ENCODE peak calls at places on chromosomes 7 and 10, in four cellular contexts. A is hepatocyte, R is neural progenitor cell, B is fibroblast of lung. J is an unnamed sample.

GRCh38 chr7:30652951-30653641 is 29.2 kb downstream of the CRHR2 start:
- DNase-seq in A (no peak), R (no peak), B (no peak), J (no peak)

GRCh38 chr10:49652416-49653385 is 26.8 kb upstream of the C10orf53 start:
- DNase-seq in A (peak; percentile 57), R (no peak), B (no peak), J (no peak)

GRCh38 chr7:47571355-47572100 is 10.4 kb downstream of the TNS3 start:
- DNase-seq in A (peak; percentile 62), R (no peak), B (peak; percentile 97), J (peak; percentile 93)

GRCh38 chr10:116147162-116147906 is 125.7 kb downstream of the GFRA1 start:
- DNase-seq in A (no peak), R (no peak), B (no peak), J (no peak)

GRCh38 chr10:62071846-62072281 is 170.4 kb downstream of the ARID5B start:
- DNase-seq in A (no peak), R (peak; percentile 19), B (peak; percentile 81), J (peak; percentile 73)

GRCh38 chr10:122052702-122053101 is 63.7 kb downstream of the TACC2 start:
- DNase-seq in A (no peak), R (no peak), B (peak; percentile 80), J (peak; percentile 20)

GRCh38 chr7:99008921-99009530 is 130.7 kb downstream of the TRRAP start:
- DNase-seq in A (no peak), R (no peak), B (no peak), J (no peak)

GRCh38 chr7:33201821-33202220 is 72.5 kb downstream of the BBS9 start:
- DNase-seq in A (no peak), R (no peak), B (peak; percentile 32), J (peak; percentile 26)

GRCh38 chr10:42943025-42943818 is 133.6 kb upstream of the RET start:
- DNase-seq in A (no peak), R (no peak), B (no peak), J (no peak)

GRCh38 chr7:16071246-16071857 is 350.0 kb downstream of the CRPPA start:
- DNase-seq in A (peak; percentile 80), R (peak; percentile 72), B (peak; percentile 42), J (peak; percentile 77)

GRCh38 chr7:108001759-108002725 is 919 bp downstream of the LAMB1 start:
- DNase-seq in A (peak; percentile 45), R (peak; percentile 48), B (peak; percentile 34), J (peak; percentile 79)

GRCh38 chr10:70432101-70432500 is 9.4 kb downstream of the NODAL start:
- DNase-seq in A (no peak), R (peak; percentile 14), B (peak; percentile 38), J (no peak)

GRCh38 chr10:3412646-3413045 is 240.1 kb upstream of the PITRM1 start:
- DNase-seq in A (no peak), R (no peak), B (no peak), J (no peak)

GRCh38 chr10:96579133-96579532 is 7.7 kb downstream of the TM9SF3 start:
- DNase-seq in A (no peak), R (no peak), B (no peak), J (no peak)

GRCh38 chr10:132518572-132519381 is 18.8 kb upstream of the INPP5A start:
- DNase-seq in A (peak; percentile 86), R (peak; percentile 59), B (no peak), J (no peak)
- TF ChIP-seq EZH2 in A (no peak), R (peak; percentile 79), B (no peak), J (no peak)

GRCh38 chr7:70694909-70695803 is 436.8 kb upstream of the GALNT17 start:
- DNase-seq in A (peak; percentile 57), R (peak; percentile 70), B (peak; percentile 23), J (peak; percentile 59)
- TF ChIP-seq EZH2 in A (no peak), R (no peak), B (no peak), J (no peak)

DNA sequence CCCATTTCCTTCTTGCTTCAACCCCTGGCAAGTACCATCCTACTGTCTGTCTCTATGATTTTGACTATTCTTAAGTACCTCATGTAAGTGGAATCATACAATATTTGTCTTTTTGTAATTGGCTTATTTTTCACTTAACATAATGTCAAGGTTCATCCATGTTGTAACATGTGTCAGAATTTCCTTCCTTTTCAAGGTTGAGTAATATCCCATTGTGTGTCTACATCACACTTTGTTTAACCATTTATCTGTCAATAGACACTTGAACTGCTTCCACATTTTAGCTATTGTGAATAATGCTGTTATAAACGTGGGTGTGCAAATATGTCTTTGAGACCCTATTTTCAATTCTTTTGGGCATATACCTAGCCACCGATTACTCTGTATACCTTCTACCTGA is 14.0 kb upstream of the CDK14 start:
- DNase-seq in A (no peak), R (no peak), B (no peak), J (no peak)
- TF ChIP-seq EZH2 in A (no peak), R (no peak), B (no peak), J (no peak)

DNA sequence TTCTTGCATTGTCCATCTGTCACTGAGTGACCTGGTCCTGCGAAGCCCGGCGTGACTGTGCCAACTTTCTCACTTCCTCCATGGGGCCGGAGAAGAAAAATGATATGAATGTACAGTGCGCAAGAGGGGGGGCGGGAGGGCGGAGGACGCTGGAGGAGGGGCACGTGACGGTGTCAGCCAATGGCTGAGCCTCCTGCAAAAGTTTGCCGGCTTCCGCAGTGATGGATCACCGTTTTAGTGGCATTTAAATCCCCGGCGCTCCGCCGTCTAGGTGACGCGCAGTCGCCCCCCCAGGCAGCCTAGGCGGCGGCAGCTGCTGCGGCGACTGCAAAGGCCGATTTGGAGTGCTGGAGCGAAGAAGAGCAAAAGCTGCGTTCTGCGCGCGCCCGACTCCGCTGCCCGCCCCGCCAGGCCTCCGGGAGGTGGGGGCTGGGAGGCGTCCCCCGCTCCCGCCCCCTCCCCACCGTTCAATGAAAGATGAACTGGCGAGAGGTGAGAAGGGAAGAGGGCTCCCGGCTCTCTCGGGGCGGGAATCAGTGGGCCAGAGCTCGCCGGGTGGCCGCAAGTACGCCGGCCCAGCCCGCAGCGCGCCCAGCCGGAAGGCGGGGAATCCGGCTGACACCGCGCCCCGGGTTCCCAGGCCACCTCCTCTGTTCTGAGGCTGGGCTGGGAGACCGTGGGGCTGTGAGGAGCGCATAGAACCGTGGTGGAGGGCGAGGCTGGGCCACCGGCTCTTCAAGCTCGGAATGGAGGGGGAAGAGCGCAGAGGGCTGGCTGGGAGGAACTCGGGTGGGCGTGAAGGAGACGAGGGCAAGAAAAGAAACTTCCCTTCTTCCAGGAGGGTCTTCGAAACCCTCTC is at the start of gene HOXA1:
- DNase-seq in A (peak; percentile 86), R (peak; percentile 86), B (peak; percentile 93), J (peak; percentile 98)
- TF ChIP-seq EZH2 in A (no peak), R (peak; percentile 90), B (no peak), J (no peak)

GRCh38 chr10:93565421-93565820 is 1.0 kb upstream of the FFAR4 start:
- DNase-seq in A (no peak), R (no peak), B (no peak), J (no peak)

GRCh38 chr10:93570383-93570782 is 3.9 kb downstream of the FFAR4 start:
- DNase-seq in A (no peak), R (no peak), B (no peak), J (no peak)

GRCh38 chr10:93568105-93568390 is 1.6 kb downstream of the FFAR4 start:
- DNase-seq in A (no peak), R (peak; percentile 16), B (no peak), J (peak; percentile 11)

GRCh38 chr10:93567277-93568104 is 1.0 kb downstream of the FFAR4 start:
- DNase-seq in A (no peak), R (no peak), B (no peak), J (no peak)

GRCh38 chr10:93566435-93567276 is at the start of gene FFAR4:
- DNase-seq in A (peak; percentile 54), R (peak; percentile 69), B (no peak), J (peak; percentile 6)
- TF ChIP-seq EZH2 in A (peak; percentile 75), R (peak; percentile 97), B (peak; percentile 21), J (no peak)

GRCh38 chr7:37916673-37917660 is at the start of gene SFRP4:
- DNase-seq in A (peak; percentile 76), R (peak; percentile 79), B (peak; percentile 70), J (peak; percentile 62)
- TF ChIP-seq EZH2 in A (no peak), R (peak; percentile 80), B (no peak), J (no peak)

DNA sequence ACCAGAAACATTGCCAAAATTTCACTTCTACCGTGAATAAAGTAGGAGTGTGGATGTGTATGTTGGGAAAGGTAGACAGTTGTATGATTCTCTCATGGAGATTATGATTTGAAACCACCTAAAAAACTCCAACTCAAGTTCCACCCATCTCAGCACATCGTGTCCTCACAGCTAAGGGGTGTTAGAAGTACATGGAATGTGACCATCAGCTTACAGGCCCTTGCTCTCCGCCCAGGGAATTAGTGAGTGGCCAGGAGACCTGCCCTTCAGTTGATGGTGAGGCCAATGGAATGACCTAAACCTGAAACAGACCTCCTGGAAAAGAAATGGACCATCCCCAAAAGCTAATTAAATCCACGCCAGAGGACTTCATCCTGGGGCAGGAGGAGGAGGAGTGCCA is 2.1 kb upstream of the WNT2 start:
- DNase-seq in A (no peak), R (peak; percentile 17), B (peak; percentile 56), J (no peak)
- TF ChIP-seq EZH2 in A (no peak), R (no peak), B (no peak), J (no peak)

DNA sequence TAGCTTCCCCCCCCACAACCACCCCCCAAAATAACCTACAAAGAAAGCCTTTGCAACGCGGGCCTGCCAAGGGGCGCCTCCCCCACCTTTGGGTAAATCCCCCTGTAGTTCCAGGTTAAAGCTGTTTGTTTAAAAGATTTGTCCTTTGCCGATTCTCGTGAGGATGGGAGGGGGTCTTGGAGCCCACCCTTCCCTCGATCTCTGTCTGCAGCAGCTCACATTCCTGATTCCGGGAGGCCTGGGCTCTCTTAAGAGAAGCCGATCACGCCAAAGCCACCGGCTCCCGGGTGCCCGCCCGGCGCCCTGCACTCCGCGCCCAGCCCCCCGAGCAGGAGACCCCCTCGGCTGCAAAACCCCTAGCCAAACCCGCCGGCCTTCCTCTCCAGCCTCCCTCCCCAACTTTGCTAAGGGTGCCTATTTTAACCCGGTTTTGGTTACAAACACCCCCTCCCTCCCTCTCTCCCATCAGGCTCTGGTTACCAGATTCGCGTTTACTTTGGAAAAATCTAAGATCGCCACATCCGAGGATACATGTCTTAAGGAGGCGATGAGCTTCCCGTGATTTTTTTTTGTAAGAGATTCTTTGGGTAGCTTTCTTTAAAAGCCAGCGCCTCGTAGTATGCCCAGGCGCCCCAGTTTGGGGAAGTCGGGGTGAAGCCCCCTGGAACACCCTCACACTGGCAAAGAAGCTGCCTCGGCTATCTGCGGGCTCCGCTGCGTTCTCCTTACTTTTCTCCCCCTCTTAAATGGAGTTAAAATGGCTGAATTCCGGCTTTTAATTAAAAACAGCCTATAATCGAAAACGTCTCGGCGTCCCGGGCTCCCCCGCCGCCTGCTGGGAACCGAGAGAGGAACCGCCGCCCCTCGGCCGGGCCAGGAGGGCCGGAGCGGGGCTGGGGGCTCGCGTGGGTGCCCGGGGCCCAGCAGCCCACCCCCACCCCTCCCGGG is 1.0 kb downstream of the TNRC18 start:
- DNase-seq in A (peak; percentile 49), R (peak; percentile 83), B (peak; percentile 30), J (peak; percentile 81)
- TF ChIP-seq EZH2 in A (no peak), R (peak; percentile 14), B (no peak), J (no peak)